ENCODE peak calls at places on chromosomes 6 and 20, in ten cellular contexts. One of them, this sample, is unnamed.
A peak's percentile ranks its signal among the peaks of the same experiment; 100 is the strongest.

GRCh38 chr6:25630508-25631229 is 21.3 kb upstream of the SCGN start:
- DNase-seq in fibroblast of lung: no peak
- DNase-seq in ascending aorta: no peak
- DNase-seq in mammary epithelial cell: no peak
- DNase-seq in left ventricle myocardium inferior: no peak
- DNase-seq in IMR-90: no peak
- DNase-seq in osteoblast: peak; percentile 19
- DNase-seq in psoas muscle: no peak
- DNase-seq in body of pancreas: no peak
- DNase-seq in heart left ventricle: no peak
- DNase-seq in this sample: no peak

GRCh38 chr6:147058786-147059434 is 145.3 kb upstream of the STXBP5 start:
- DNase-seq in fibroblast of lung: no peak
- DNase-seq in ascending aorta: no peak
- DNase-seq in mammary epithelial cell: peak; percentile 24
- DNase-seq in left ventricle myocardium inferior: no peak
- DNase-seq in IMR-90: peak; percentile 6
- DNase-seq in osteoblast: no peak
- DNase-seq in psoas muscle: no peak
- DNase-seq in body of pancreas: no peak
- DNase-seq in heart left ventricle: no peak
- DNase-seq in this sample: no peak

GRCh38 chr6:159700970-159701369 is 7.9 kb upstream of the SOD2 start:
- DNase-seq in fibroblast of lung: peak; percentile 16
- DNase-seq in ascending aorta: no peak
- DNase-seq in mammary epithelial cell: no peak
- DNase-seq in left ventricle myocardium inferior: no peak
- DNase-seq in IMR-90: peak; percentile 55
- DNase-seq in osteoblast: no peak
- DNase-seq in psoas muscle: no peak
- DNase-seq in body of pancreas: no peak
- DNase-seq in heart left ventricle: no peak
- DNase-seq in this sample: no peak

GRCh38 chr20:40986774-40987173 is 41.8 kb upstream of the TOP1 start:
- DNase-seq in fibroblast of lung: no peak
- DNase-seq in ascending aorta: no peak
- DNase-seq in mammary epithelial cell: no peak
- DNase-seq in left ventricle myocardium inferior: no peak
- DNase-seq in IMR-90: no peak
- DNase-seq in osteoblast: no peak
- DNase-seq in psoas muscle: no peak
- DNase-seq in body of pancreas: no peak
- DNase-seq in heart left ventricle: no peak
- DNase-seq in this sample: no peak

GRCh38 chr6:159540152-159540551 is 152.9 kb downstream of the SOD2 start:
- DNase-seq in fibroblast of lung: no peak
- DNase-seq in ascending aorta: no peak
- DNase-seq in mammary epithelial cell: peak; percentile 12
- DNase-seq in left ventricle myocardium inferior: no peak
- DNase-seq in IMR-90: no peak
- DNase-seq in osteoblast: no peak
- DNase-seq in psoas muscle: no peak
- DNase-seq in body of pancreas: no peak
- DNase-seq in heart left ventricle: no peak
- DNase-seq in this sample: no peak

GRCh38 chr6:15368186-15368585 is 122.3 kb downstream of the JARID2 start:
- DNase-seq in fibroblast of lung: no peak
- DNase-seq in ascending aorta: no peak
- DNase-seq in mammary epithelial cell: no peak
- DNase-seq in left ventricle myocardium inferior: no peak
- DNase-seq in IMR-90: no peak
- DNase-seq in osteoblast: no peak
- DNase-seq in psoas muscle: no peak
- DNase-seq in body of pancreas: no peak
- DNase-seq in heart left ventricle: no peak
- DNase-seq in this sample: no peak

GRCh38 chr6:3455121-3455489 is 1.7 kb downstream of the SLC22A23 start:
- DNase-seq in fibroblast of lung: no peak
- DNase-seq in ascending aorta: no peak
- DNase-seq in mammary epithelial cell: peak; percentile 48
- DNase-seq in left ventricle myocardium inferior: no peak
- DNase-seq in IMR-90: no peak
- DNase-seq in osteoblast: no peak
- DNase-seq in psoas muscle: no peak
- DNase-seq in body of pancreas: peak; percentile 26
- DNase-seq in heart left ventricle: no peak
- DNase-seq in this sample: no peak

GRCh38 chr20:52105573-52106422 is 85.8 kb downstream of the ZFP64 start:
- DNase-seq in fibroblast of lung: peak; percentile 57
- DNase-seq in ascending aorta: no peak
- DNase-seq in mammary epithelial cell: peak; percentile 57
- DNase-seq in left ventricle myocardium inferior: no peak
- DNase-seq in IMR-90: peak; percentile 23
- DNase-seq in osteoblast: peak; percentile 82
- DNase-seq in psoas muscle: no peak
- DNase-seq in body of pancreas: no peak
- DNase-seq in heart left ventricle: no peak
- DNase-seq in this sample: no peak

GRCh38 chr20:6636209-6637159 is 131.0 kb upstream of the BMP2 start:
- DNase-seq in fibroblast of lung: peak; percentile 65
- DNase-seq in ascending aorta: no peak
- DNase-seq in mammary epithelial cell: peak; percentile 64
- DNase-seq in left ventricle myocardium inferior: no peak
- DNase-seq in IMR-90: peak; percentile 69
- DNase-seq in osteoblast: peak; percentile 51
- DNase-seq in psoas muscle: no peak
- DNase-seq in body of pancreas: peak; percentile 39
- DNase-seq in heart left ventricle: peak; percentile 41
- DNase-seq in this sample: no peak

GRCh38 chr6:80338201-80338836 is 231.8 kb downstream of the BCKDHB start:
- DNase-seq in fibroblast of lung: no peak
- DNase-seq in ascending aorta: no peak
- DNase-seq in mammary epithelial cell: peak; percentile 29
- DNase-seq in left ventricle myocardium inferior: peak; percentile 60
- DNase-seq in IMR-90: peak; percentile 54
- DNase-seq in osteoblast: no peak
- DNase-seq in psoas muscle: peak; percentile 77
- DNase-seq in body of pancreas: peak; percentile 69
- DNase-seq in heart left ventricle: peak; percentile 54
- DNase-seq in this sample: no peak

DNA sequence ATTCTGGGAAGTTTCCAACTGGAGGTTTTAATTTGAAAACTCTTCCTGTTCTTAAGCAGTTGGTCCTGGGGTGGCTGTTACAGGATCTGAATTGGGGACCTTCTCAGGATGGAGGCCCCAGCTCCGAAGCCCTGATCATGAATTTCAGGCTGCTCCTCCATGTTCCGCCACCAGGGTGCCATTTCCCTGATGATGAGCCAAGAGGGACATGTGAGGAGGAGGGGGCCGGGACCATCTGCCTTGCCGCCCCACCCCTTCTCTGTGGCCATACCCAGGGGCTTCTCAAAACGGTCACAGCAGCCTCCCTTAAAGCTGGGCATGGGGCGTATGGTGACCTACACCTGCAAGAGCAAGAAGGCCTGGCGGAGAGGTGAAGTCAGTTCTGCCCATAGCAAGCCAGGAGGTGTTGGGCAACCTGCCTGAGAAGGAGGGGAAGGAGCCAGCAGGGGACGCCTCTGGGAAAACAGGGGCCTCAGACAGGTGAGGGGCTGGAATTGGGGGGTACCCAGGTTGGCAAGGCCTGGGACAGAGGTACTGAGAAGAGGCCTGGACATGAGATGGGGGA is 3.6 kb upstream of the BAK1 start:
- DNase-seq in fibroblast of lung: no peak
- DNase-seq in ascending aorta: no peak
- DNase-seq in mammary epithelial cell: no peak
- DNase-seq in left ventricle myocardium inferior: no peak
- DNase-seq in IMR-90: no peak
- DNase-seq in osteoblast: peak; percentile 81
- DNase-seq in psoas muscle: no peak
- DNase-seq in body of pancreas: no peak
- DNase-seq in heart left ventricle: no peak
- DNase-seq in this sample: no peak
- TF ChIP-seq CTCF in fibroblast of lung: peak; percentile 36
- TF ChIP-seq CTCF in ascending aorta: no peak
- TF ChIP-seq CTCF in mammary epithelial cell: peak; percentile 49
- TF ChIP-seq CTCF in left ventricle myocardium inferior: peak; percentile 24
- TF ChIP-seq CTCF in IMR-90: peak; percentile 32
- TF ChIP-seq CTCF in osteoblast: peak; percentile 54
- TF ChIP-seq CTCF in psoas muscle: no peak
- TF ChIP-seq CTCF in body of pancreas: peak; percentile 1
- TF ChIP-seq CTCF in heart left ventricle: peak; percentile 25
- TF ChIP-seq CTCF in this sample: peak; percentile 43

DNA sequence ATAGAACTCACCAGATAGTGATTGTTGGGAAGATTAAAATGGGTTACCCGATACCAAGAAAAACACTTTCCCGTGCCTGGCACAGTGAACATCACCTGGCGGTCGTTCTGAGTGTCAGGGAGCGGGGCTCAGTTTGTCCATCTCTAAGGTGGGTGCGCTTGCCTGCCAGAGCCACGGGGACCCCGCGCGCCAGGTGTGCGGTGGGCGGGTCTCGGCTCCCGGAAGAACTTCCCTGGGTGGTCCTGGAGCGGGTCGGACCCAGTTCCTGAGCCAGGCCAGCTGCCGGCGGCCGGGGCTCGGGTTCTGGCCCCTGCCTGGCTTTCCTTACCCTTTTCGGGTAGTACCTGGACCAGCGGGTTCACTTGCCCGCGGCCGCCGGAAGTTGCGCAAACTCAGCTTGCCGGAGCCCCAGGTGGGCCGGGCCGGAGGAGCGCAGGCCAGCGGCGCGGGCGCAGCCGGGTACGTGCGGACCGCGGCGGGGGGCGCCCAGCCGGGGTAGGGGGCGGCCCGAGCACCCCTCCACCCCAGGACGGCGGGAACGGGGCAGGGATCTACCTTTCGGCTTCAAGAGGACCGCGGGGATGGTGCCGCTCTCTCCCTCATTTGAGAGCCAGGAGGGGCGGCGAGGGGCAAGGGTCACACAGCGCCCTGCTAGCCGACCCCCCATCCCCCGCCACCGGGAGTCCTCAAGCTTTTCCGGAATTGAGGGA is 7.5 kb downstream of the FAM110A start:
- DNase-seq in fibroblast of lung: peak; percentile 6
- DNase-seq in ascending aorta: no peak
- DNase-seq in mammary epithelial cell: peak; percentile 46
- DNase-seq in left ventricle myocardium inferior: no peak
- DNase-seq in IMR-90: no peak
- DNase-seq in osteoblast: no peak
- DNase-seq in psoas muscle: peak; percentile 53
- DNase-seq in body of pancreas: peak; percentile 65
- DNase-seq in heart left ventricle: no peak
- DNase-seq in this sample: no peak
- H3K27me3 ChIP-seq in fibroblast of lung: no peaks in the 10 kb centered on the region
- H3K27me3 ChIP-seq in ascending aorta: peaks cover 7% of the 10 kb centered on the region
- H3K27me3 ChIP-seq in mammary epithelial cell: no peaks in the 10 kb centered on the region
- H3K27me3 ChIP-seq in left ventricle myocardium inferior: peaks cover 11% of the 10 kb centered on the region
- H3K27me3 ChIP-seq in IMR-90: no peaks in the 10 kb centered on the region
- H3K27me3 ChIP-seq in osteoblast: no peaks in the 10 kb centered on the region
- H3K27me3 ChIP-seq in psoas muscle: no peaks in the 10 kb centered on the region
- H3K27me3 ChIP-seq in body of pancreas: no peaks in the 10 kb centered on the region
- H3K27me3 ChIP-seq in heart left ventricle: no peaks in the 10 kb centered on the region
- H3K27me3 ChIP-seq in this sample: no peaks in the 10 kb centered on the region

GRCh38 chr6:34143884-34144580 is 1.9 kb downstream of the GRM4 start:
- DNase-seq in fibroblast of lung: peak; percentile 13
- DNase-seq in ascending aorta: no peak
- DNase-seq in mammary epithelial cell: no peak
- DNase-seq in left ventricle myocardium inferior: no peak
- DNase-seq in IMR-90: no peak
- DNase-seq in osteoblast: peak; percentile 78
- DNase-seq in psoas muscle: peak; percentile 65
- DNase-seq in body of pancreas: no peak
- DNase-seq in heart left ventricle: no peak
- DNase-seq in this sample: no peak
- H3K4me3 ChIP-seq in fibroblast of lung: no peak overlapping the region
- H3K4me3 ChIP-seq in ascending aorta: peak overlapping the region; percentile 58
- H3K4me3 ChIP-seq in mammary epithelial cell: no peak overlapping the region
- H3K4me3 ChIP-seq in left ventricle myocardium inferior: peak overlapping the region; percentile 61
- H3K4me3 ChIP-seq in IMR-90: no peak overlapping the region
- H3K4me3 ChIP-seq in osteoblast: no peak overlapping the region
- H3K4me3 ChIP-seq in psoas muscle: peak overlapping the region; percentile 61
- H3K4me3 ChIP-seq in body of pancreas: no peak overlapping the region
- H3K4me3 ChIP-seq in heart left ventricle: peak overlapping the region; percentile 49
- H3K4me3 ChIP-seq in this sample: no peak overlapping the region

DNA sequence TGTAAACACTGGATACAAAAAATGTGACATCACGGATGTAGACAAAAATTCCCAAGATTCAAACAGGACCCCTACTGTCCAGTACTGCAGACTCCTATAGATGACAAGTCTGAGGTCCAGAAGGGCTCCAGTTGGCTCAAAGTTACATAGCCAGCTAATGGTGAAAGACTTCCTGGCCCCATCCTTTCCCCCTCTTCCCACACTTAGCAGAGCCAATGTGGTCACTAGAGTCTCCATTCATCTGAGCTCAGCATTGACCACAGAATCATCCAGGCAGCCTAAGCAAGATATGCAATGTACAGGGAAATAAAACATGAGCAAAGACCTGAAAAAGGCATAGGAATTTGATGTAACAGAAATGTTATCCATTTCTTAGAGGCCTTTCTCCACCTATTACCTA is 180.5 kb downstream of the ADAT2 start:
- DNase-seq in fibroblast of lung: peak; percentile 87
- DNase-seq in ascending aorta: no peak
- DNase-seq in mammary epithelial cell: no peak
- DNase-seq in left ventricle myocardium inferior: no peak
- DNase-seq in IMR-90: peak; percentile 74
- DNase-seq in osteoblast: no peak
- DNase-seq in psoas muscle: no peak
- DNase-seq in body of pancreas: no peak
- DNase-seq in heart left ventricle: no peak
- DNase-seq in this sample: no peak
- TF ChIP-seq CTCF in fibroblast of lung: no peak
- TF ChIP-seq CTCF in ascending aorta: no peak
- TF ChIP-seq CTCF in mammary epithelial cell: no peak
- TF ChIP-seq CTCF in left ventricle myocardium inferior: no peak
- TF ChIP-seq CTCF in IMR-90: no peak
- TF ChIP-seq CTCF in osteoblast: no peak
- TF ChIP-seq CTCF in psoas muscle: no peak
- TF ChIP-seq CTCF in body of pancreas: no peak
- TF ChIP-seq CTCF in heart left ventricle: no peak
- TF ChIP-seq CTCF in this sample: no peak

DNA sequence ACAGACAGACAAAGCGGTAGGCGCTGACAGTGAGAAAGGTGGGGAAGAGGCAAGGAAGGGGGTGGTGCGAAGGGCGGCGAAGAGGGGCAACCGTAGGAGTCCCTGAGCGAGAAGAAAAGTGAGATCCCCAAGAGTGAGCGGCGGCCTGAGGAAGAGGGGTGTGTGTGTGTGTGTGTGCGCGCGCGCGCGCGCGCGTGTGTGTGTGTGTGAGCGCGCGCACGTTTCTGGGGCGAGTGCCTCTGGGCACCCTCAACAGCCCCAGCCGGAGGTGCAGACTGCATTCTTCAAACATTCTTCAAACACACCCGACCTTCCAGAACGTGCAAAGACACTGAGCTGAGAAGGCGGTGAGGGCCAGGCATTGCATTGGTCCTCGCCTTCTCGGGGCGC is 76.2 kb upstream of the FOXP4 start:
- DNase-seq in fibroblast of lung: peak; percentile 53
- DNase-seq in ascending aorta: no peak
- DNase-seq in mammary epithelial cell: no peak
- DNase-seq in left ventricle myocardium inferior: no peak
- DNase-seq in IMR-90: no peak
- DNase-seq in osteoblast: no peak
- DNase-seq in psoas muscle: no peak
- DNase-seq in body of pancreas: no peak
- DNase-seq in heart left ventricle: no peak
- DNase-seq in this sample: no peak
- H3K27me3 ChIP-seq in fibroblast of lung: peaks cover 14% of the 10 kb centered on the region
- H3K27me3 ChIP-seq in ascending aorta: no peaks in the 10 kb centered on the region
- H3K27me3 ChIP-seq in mammary epithelial cell: peaks cover 9% of the 10 kb centered on the region
- H3K27me3 ChIP-seq in left ventricle myocardium inferior: peaks cover 86% of the 10 kb centered on the region
- H3K27me3 ChIP-seq in IMR-90: peaks cover 40% of the 10 kb centered on the region
- H3K27me3 ChIP-seq in osteoblast: no peaks in the 10 kb centered on the region
- H3K27me3 ChIP-seq in psoas muscle: peaks cover 57% of the 10 kb centered on the region
- H3K27me3 ChIP-seq in body of pancreas: no peaks in the 10 kb centered on the region
- H3K27me3 ChIP-seq in heart left ventricle: peaks cover 12% of the 10 kb centered on the region
- H3K27me3 ChIP-seq in this sample: peaks cover 10% of the 10 kb centered on the region

This sample was measured in BJ.